ENCODE peak calls at places on chromosomes 3 and 15, in seven cellular contexts. A, D, M, C, O, K and J are unnamed samples. For H3K4me1, the result is how much of the 10 kb centered on the place peaks cover.

GRCh38 chr15:85037617-85038016 is 56.0 kb downstream of the PDE8A start:
- DNase-seq in A (no peak), D (no peak), M (no peak), C (no peak), O (no peak), K (no peak), J (no peak)

GRCh38 chr15:87764461-87765236 is 491.9 kb downstream of the NTRK3 start:
- DNase-seq in A (no peak), D (peak), M (no peak), C (no peak), O (peak), K (no peak), J (no peak)

GRCh38 chr3:179348325-179349013 is 960 bp downstream of the MFN1 start:
- DNase-seq in A (no peak), D (peak), M (no peak), C (no peak), O (no peak), K (no peak), J (no peak)

GRCh38 chr3:4264040-4264439 is 39.1 kb upstream of the SETMAR start:
- DNase-seq in A (no peak), D (no peak), M (no peak), C (no peak), O (no peak), K (no peak), J (no peak)

GRCh38 chr3:148648685-148649352 is 48.9 kb upstream of the AGTR1 start:
- DNase-seq in A (no peak), D (no peak), M (no peak), C (no peak), O (no peak), K (peak), J (no peak)

GRCh38 chr15:59691194-59691805 is 2.2 kb upstream of the BNIP2 start:
- DNase-seq in A (peak), D (peak), M (peak), C (no peak), O (peak), K (peak), J (no peak)

GRCh38 chr3:30232142-30232541 is 374.3 kb upstream of the TGFBR2 start:
- DNase-seq in A (no peak), D (no peak), M (no peak), C (no peak), O (no peak), K (no peak), J (no peak)

GRCh38 chr15:77858677-77859490 is 218.6 kb downstream of the TBC1D2B start:
- DNase-seq in A (no peak), D (no peak), M (no peak), C (no peak), O (no peak), K (no peak), J (no peak)

GRCh38 chr3:49358884-49359225 is 702 bp upstream of the GPX1 start:
- DNase-seq in A (no peak), D (no peak), M (no peak), C (no peak), O (no peak), K (no peak), J (no peak)

GRCh38 chr3:169787120-169787519 is 13.9 kb downstream of the MYNN start:
- DNase-seq in A (no peak), D (no peak), M (no peak), C (no peak), O (no peak), K (no peak), J (no peak)

GRCh38 chr3:71302604-71303003 is 280.9 kb downstream of the FOXP1 start:
- DNase-seq in A (no peak), D (no peak), M (no peak), C (no peak), O (no peak), K (no peak), J (no peak)
- H3K4me1 ChIP-seq in A (half or more), D (under half), M (half or more), C (under half), O (under half), K (under half), J (under half)

GRCh38 chr15:64029633-64030032 is 16.7 kb downstream of the DAPK2 start:
- DNase-seq in A (no peak), D (no peak), M (no peak), C (no peak), O (no peak), K (no peak), J (no peak)
- H3K4me1 ChIP-seq in A (under half), D (under half), M (under half), C (under half), O (under half), K (under half), J (half or more)

DNA sequence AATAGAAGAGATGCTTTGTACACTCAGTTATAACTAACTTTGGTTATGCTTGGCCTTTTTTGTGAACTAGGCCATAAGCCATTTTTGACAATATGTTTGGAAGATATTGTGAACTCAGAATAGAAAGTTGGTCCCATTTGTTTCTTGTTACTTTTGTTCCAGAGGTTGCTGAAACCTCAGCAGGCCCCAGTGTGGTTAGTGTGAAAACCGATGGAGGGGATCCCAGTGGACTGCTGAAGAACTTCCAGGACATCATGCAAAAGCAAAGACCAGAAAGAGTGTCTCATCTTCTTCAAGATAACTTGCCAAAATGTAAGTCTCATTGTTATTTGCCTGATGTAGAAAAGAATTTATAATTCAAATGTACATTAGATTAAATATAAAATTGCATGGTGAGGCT is 5.7 kb downstream of the ALAS1 start:
- DNase-seq in A (no peak), D (no peak), M (no peak), C (no peak), O (no peak), K (no peak), J (no peak)
- H3K4me1 ChIP-seq in A (under half), D (half or more), M (half or more), C (under half), O (under half), K (under half), J (half or more)

GRCh38 chr3:185926445-185926844 is 11.4 kb downstream of the TRA2B start:
- DNase-seq in A (no peak), D (no peak), M (no peak), C (no peak), O (no peak), K (no peak), J (no peak)
- H3K4me1 ChIP-seq in A (half or more), D (under half), M (half or more), C (under half), O (under half), K (half or more), J (half or more)

GRCh38 chr3:12571986-12572385 is 15.1 kb downstream of the MKRN2 start:
- DNase-seq in A (no peak), D (no peak), M (no peak), C (no peak), O (no peak), K (no peak), J (no peak)
- H3K4me1 ChIP-seq in A (under half), D (under half), M (under half), C (under half), O (under half), K (under half), J (under half)

DNA sequence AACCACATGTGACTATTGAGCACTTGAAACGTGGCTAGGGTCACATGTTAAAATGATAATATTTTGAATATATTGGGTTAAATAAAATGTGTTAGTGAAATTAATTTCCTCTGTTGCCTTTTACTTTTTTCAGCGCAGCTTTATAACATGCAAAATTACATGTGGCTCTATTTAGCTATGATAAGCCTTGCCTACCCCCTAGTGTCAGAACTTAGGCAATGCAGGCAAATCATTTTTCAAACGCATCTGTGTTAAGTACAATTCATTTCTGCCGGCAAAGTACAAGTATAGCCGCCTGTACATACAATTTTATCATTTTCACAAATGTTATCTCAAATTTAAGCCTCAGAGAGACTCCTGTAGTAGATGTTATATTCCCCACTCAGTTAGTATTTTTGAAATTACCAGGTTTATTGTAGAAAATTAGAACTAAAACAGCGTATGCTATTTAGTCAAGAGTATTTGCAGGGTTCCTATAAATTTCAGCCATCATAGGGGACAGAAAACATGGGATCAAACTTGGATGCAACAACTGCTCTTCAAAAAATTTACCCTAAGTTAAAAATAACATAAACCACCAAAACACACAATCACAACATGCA is 56.1 kb downstream of the TAFA4 start:
- DNase-seq in A (no peak), D (peak), M (no peak), C (no peak), O (peak), K (peak), J (no peak)
- H3K4me1 ChIP-seq in A (under half), D (under half), M (under half), C (under half), O (under half), K (under half), J (under half)

GRCh38 chr3:158723991-158724390 is 8.3 kb downstream of the RARRES1 start:
- DNase-seq in A (no peak), D (no peak), M (no peak), C (no peak), O (no peak), K (no peak), J (no peak)
- H3K4me1 ChIP-seq in A (under half), D (half or more), M (half or more), C (under half), O (under half), K (half or more), J (under half)

DNA sequence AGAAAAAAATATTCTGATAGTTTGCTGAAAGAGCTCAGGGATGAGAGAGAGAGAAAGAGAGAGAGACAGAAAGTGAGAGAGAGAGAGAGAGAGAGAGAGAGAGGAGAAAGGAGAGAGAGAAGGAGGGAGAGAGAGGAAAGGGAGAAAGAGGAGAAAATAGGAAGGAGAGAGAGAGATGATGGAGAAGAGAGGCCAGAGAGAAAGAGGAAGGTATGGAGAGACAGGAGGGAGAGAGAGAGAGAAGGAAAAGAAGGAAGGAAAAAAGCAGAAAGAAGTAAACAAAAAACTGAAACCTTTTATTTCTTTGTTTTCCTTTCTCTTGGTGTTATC is 279.5 kb downstream of the LPP start:
- DNase-seq in A (no peak), D (no peak), M (no peak), C (no peak), O (no peak), K (no peak), J (no peak)
- H3K4me1 ChIP-seq in A (under half), D (under half), M (half or more), C (under half), O (under half), K (under half), J (under half)